ENCODE peak calls at places on chromosomes 4 and X, in five cellular contexts. W is ovary; N is CD8-positive, alpha-beta T cell; O is A673; P is A549. V is an unnamed sample.

GRCh38 chrX:37834937-37835336 is 12.4 kb downstream of the DYNLT3 start:
- DNase-seq in W (no peak), N (no peak), O (no peak), P (no peak), V (no peak)

GRCh38 chrX:94400488-94400887 is 726.5 kb downstream of the FAM133A start:
- DNase-seq in W (no peak), N (no peak), O (no peak), P (no peak), V (no peak)

GRCh38 chrX:119647552-119648420 is 41.6 kb upstream of the NKRF start:
- DNase-seq in W (no peak), N (peak; percentile 3), O (no peak), P (no peak), V (no peak)

GRCh38 chr4:38179690-38180299 is 219.6 kb downstream of the PTTG2 start:
- DNase-seq in W (peak; percentile 73), N (peak; percentile 67), O (peak; percentile 77), P (no peak), V (peak; percentile 72)

GRCh38 chr4:78622253-78622979 is 70.8 kb downstream of the ANXA3 start:
- DNase-seq in W (no peak), N (no peak), O (no peak), P (no peak), V (no peak)

GRCh38 chrX:124455966-124456365 is 109.6 kb downstream of the SH2D1A start:
- DNase-seq in W (no peak), N (no peak), O (no peak), P (no peak), V (no peak)

GRCh38 chr4:38170380-38170779 is 210.2 kb downstream of the PTTG2 start:
- DNase-seq in W (no peak), N (no peak), O (no peak), P (no peak), V (no peak)

GRCh38 chrX:13064599-13065143 is 20.3 kb upstream of the FAM9C start:
- DNase-seq in W (no peak), N (no peak), O (no peak), P (peak; percentile 8), V (no peak)

GRCh38 chr4:118224239-118224829 is 128.5 kb downstream of the PRSS12 start:
- DNase-seq in W (no peak), N (no peak), O (peak; percentile 78), P (peak; percentile 2), V (no peak)

GRCh38 chr4:118346495-118346894 is 6.3 kb downstream of the PRSS12 start:
- DNase-seq in W (no peak), N (no peak), O (no peak), P (no peak), V (peak; percentile 48)

GRCh38 chr4:43331226-43332078 is 438.9 kb downstream of the GRXCR1 start:
- DNase-seq in W (no peak), N (no peak), O (no peak), P (no peak), V (no peak)

GRCh38 chrX:102138064-102138463 is 4.2 kb downstream of the TCEAL6 start:
- DNase-seq in W (no peak), N (no peak), O (peak; percentile 6), P (no peak), V (no peak)

GRCh38 chrX:68498044-68498507 is 775 bp upstream of the YIPF6 start:
- DNase-seq in W (no peak), N (no peak), O (no peak), P (peak; percentile 25), V (no peak)
- H3K27ac ChIP-seq in W (peak overlapping the region; percentile 91), N (peak overlapping the region; percentile 87), O (peak overlapping the region; percentile 94), P (peak overlapping the region; percentile 98), V (peak overlapping the region; percentile 93)

GRCh38 chr4:77047037-77047436 is 28.8 kb downstream of the CCNI start:
- DNase-seq in W (no peak), N (no peak), O (peak; percentile 6), P (peak; percentile 3), V (no peak)
- TF ChIP-seq CTCF in W (no peak), N (peak; percentile 50), O (peak; percentile 27), P (no peak), V (peak; percentile 9)

GRCh38 chr4:67674098-67674497 is 26.9 kb downstream of the UBA6 start:
- DNase-seq in W (no peak), N (no peak), O (no peak), P (no peak), V (no peak)
- H3K27ac ChIP-seq in W (no peak overlapping the region), N (no peak overlapping the region), O (no peak overlapping the region), P (no peak overlapping the region), V (no peak overlapping the region)

GRCh38 chrX:667360-667759 is 36.8 kb downstream of the SHOX start:
- DNase-seq in W (no peak), N (no peak), O (no peak), P (no peak), V (no peak)
- TF ChIP-seq CTCF in W (no peak), N (no peak), O (no peak), P (no peak), V (no peak)

DNA sequence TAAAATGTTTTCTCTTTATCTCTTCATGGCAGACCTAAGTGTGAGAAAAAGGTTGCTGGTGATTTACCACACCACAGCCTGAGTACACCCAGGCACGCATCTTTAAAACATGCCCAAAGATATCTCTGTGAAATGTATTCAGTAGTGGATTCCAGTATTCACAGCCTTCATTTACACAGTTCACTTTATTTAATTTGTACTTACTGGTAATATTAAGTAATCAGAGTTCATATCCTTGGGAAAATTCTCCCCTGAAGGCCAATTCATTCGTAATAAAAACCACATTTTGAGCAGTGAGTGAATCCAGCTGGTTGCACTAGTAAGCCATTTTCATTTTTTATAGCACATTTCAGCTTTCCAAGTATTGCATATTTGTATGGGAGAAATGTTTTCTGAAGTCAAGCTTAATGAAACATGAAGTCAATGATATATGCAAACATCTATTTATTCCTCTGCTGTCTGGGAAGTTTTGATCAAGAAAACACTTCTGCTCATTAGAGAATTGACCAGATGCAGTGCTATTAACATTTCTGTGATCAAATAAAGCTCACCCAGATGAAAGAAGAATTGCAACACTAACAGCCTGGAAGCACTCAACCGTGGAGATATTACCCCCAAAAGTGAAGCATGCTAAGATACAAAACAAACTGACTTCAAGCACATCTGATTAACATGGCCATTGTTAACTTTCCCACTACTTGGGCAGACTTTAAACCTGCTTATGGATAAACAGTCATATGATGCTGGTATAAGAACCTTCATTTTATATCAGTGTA is 73.9 kb upstream of the GUCY1A1 start:
- DNase-seq in W (no peak), N (no peak), O (no peak), P (no peak), V (no peak)
- H3K27ac ChIP-seq in W (no peak overlapping the region), N (no peak overlapping the region), O (no peak overlapping the region), P (no peak overlapping the region), V (no peak overlapping the region)

DNA sequence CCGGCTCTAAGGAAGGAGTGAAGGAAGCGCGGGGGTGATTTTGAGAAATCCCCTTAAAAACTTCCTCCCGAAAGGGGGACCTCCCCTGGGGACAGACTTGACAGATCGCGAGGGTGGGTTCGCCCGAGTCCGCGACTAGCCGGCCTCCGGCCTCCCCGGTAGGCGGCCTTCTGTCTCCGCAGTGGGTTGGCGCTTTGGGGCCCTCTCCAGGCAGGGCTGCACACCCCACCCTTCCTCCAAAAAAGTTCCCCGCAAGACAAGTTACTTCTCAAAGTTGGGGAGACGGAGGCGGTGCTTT is 24.8 kb downstream of the HOPX start:
- DNase-seq in W (peak; percentile 37), N (no peak), O (no peak), P (no peak), V (peak; percentile 31)
- TF ChIP-seq CTCF in W (no peak), N (no peak), O (no peak), P (no peak), V (peak; percentile 55)

GRCh38 chr4:175637762-175638161 is 174.3 kb downstream of the GPM6A start:
- DNase-seq in W (no peak), N (no peak), O (no peak), P (no peak), V (no peak)
- H3K27ac ChIP-seq in W (no peak overlapping the region), N (no peak overlapping the region), O (no peak overlapping the region), P (no peak overlapping the region), V (no peak overlapping the region)